ENCODE peak calls at places on chromosomes 7 and 10, in five cellular contexts. I, D, L, F and R are unnamed samples.

GRCh38 chr7:123242467-123243097 is 42.8 kb upstream of the SLC13A1 start:
- DNase-seq in D (no peak), I (no peak), F (no peak), L (no peak), R (no peak)

GRCh38 chr7:157801109-157801508 is 464.3 kb downstream of the DNAJB6 start:
- DNase-seq in I (no peak), L (no peak), D (no peak), F (no peak), R (no peak)

GRCh38 chr10:12349628-12350166 is 350 bp downstream of the CAMK1D start:
- DNase-seq in L (no peak), F (no peak), I (no peak), D (peak; percentile 34), R (no peak)

GRCh38 chr7:111388912-111389311 is 173.4 kb downstream of the IMMP2L start:
- DNase-seq in F (no peak), L (no peak), I (no peak), D (no peak), R (no peak)

GRCh38 chr10:21926949-21927348 is 76.6 kb downstream of the DNAJC1 start:
- DNase-seq in D (no peak), L (no peak), F (no peak), I (peak; percentile 29), R (no peak)

GRCh38 chr7:5557920-5558401 is 134.3 kb upstream of the TNRC18 start:
- DNase-seq in D (peak; percentile 61), F (peak; percentile 78), I (no peak), L (peak; percentile 93), R (peak; percentile 57)

GRCh38 chr10:86139066-86139657 is 227.4 kb downstream of the GRID1 start:
- DNase-seq in L (no peak), F (no peak), D (no peak), I (peak; percentile 17), R (no peak)

GRCh38 chr7:133571066-133571465 is 318.2 kb downstream of the EXOC4 start:
- DNase-seq in D (no peak), L (no peak), F (no peak), I (no peak), R (no peak)

GRCh38 chr7:113015038-113015645 is 71.5 kb downstream of the GPR85 start:
- DNase-seq in I (peak; percentile 5), F (no peak), D (no peak), L (no peak), R (no peak)

GRCh38 chr7:110502893-110503465 is 587.9 kb upstream of the LRRN3 start:
- DNase-seq in I (no peak), F (no peak), D (no peak), L (no peak), R (no peak)

GRCh38 chr10:20744851-20745250 is 152.3 kb downstream of the NEBL start:
- DNase-seq in F (no peak), I (no peak), L (no peak), D (no peak), R (no peak)

GRCh38 chr7:26639695-26640094 is 224.7 kb downstream of the SKAP2 start:
- DNase-seq in D (no peak), F (no peak), I (no peak), L (peak; percentile 7), R (no peak)

GRCh38 chr7:129949292-129950133 is 3.2 kb downstream of the UBE2H start:
- DNase-seq in L (peak; percentile 75), D (no peak), I (no peak), F (peak; percentile 44), R (peak; percentile 16)

GRCh38 chr10:69572159-69573055 is 815 bp downstream of the NEUROG3 start:
- DNase-seq in F (no peak), I (no peak), D (no peak), L (peak; percentile 79), R (no peak)

GRCh38 chr10:133274751-133275682 is 1.7 kb downstream of the ADAM8 start:
- DNase-seq in I (no peak), D (no peak), L (no peak), F (no peak), R (no peak)

GRCh38 chr10:130816116-130816901 is 495.2 kb downstream of the TCERG1L start:
- DNase-seq in D (no peak), I (no peak), F (no peak), L (peak; percentile 61), R (no peak)

GRCh38 chr10:8873310-8873709 is 818.8 kb downstream of the GATA3 start:
- DNase-seq in L (no peak), D (no peak), F (no peak), I (no peak), R (no peak)

GRCh38 chr10:125156739-125157472 is 3.5 kb downstream of the CTBP2 start:
- DNase-seq in I (no peak), F (no peak), D (no peak), L (no peak), R (no peak)

GRCh38 chr7:132509667-132510066 is 66.6 kb downstream of the PLXNA4 start:
- DNase-seq in F (no peak), D (no peak), L (no peak), I (no peak), R (no peak)

GRCh38 chr10:23523251-23523650 is 84.4 kb downstream of the OTUD1 start:
- DNase-seq in I (no peak), L (no peak), D (no peak), F (no peak), R (no peak)

GRCh38 chr7:69076566-69076965 is 521.7 kb upstream of the AUTS2 start:
- DNase-seq in D (no peak), I (no peak), F (no peak), L (no peak), R (no peak)

GRCh38 chr7:130865408-130866236 is 131.6 kb upstream of the KLF14 start:
- DNase-seq in F (no peak), L (no peak), I (no peak), D (no peak), R (no peak)

GRCh38 chr10:114856544-114857287 is 35.1 kb downstream of the FHIP2A start:
- DNase-seq in D (no peak), F (no peak), I (no peak), L (no peak), R (no peak)

GRCh38 chr10:3808689-3809199 is 23.7 kb upstream of the KLF6 start:
- DNase-seq in D (no peak), I (no peak), F (no peak), L (no peak), R (no peak)

GRCh38 chr10:3813986-3814831 is 29.2 kb upstream of the KLF6 start:
- DNase-seq in D (no peak), F (no peak), I (no peak), L (no peak), R (no peak)

GRCh38 chr10:3812141-3812540 is 27.1 kb upstream of the KLF6 start:
- DNase-seq in I (no peak), L (no peak), D (no peak), F (no peak), R (no peak)

GRCh38 chr10:3813267-3813666 is 28.3 kb upstream of the KLF6 start:
- DNase-seq in L (no peak), F (no peak), I (no peak), D (no peak), R (no peak)

GRCh38 chr10:3811331-3811870 is 26.4 kb upstream of the KLF6 start:
- DNase-seq in F (no peak), I (no peak), L (no peak), D (no peak), R (peak; percentile 55)
- TF ChIP-seq POLR2A in F (no peak), I (no peak), L (no peak), D (no peak), R (no peak)

GRCh38 chr10:47062801-47063200 is 151.6 kb downstream of the PTPN20 start:
- DNase-seq in D (no peak), F (no peak), I (no peak), L (peak; percentile 46), R (no peak)
- TF ChIP-seq CTCF in D (no peak), F (no peak), I (no peak), L (no peak), R (no peak)

DNA sequence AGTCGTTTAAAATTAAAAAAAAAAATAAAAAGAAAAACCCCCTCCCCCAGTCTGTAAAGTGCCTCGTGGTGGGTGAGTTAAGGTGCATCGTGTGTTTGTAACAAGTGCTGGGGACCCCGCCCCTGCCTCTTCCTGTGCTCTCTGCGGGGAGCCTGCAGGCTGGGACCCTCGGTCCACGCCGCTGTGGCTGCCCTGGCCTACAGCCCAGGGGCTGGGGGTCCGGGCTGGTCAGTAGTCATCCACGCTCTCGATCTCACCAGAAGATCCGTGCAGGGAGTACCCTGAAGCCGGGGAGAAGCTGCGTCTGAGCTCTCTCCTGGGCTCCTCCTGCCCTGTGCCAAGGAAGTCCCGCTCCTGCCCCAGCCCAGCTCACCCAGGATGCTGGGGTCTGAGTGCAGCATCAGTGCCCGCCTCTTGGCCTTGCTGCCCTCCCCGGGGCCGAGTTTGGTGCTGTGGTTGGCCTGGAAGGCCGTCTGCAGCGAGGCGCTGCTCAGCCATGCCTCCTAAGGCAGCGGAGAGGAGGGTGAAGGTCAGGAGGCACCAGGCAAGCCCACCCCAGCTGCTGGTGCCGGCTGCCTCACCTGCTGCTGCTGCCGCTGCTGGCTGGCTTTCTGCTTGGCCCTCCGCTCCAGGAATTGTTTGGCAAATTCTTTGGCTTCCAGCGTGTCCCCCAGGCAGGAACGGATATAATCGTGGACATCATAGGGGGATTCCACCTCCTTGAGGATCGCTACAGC is 8.1 kb downstream of the GNB2 start:
- DNase-seq in L (peak; percentile 82), I (no peak), D (peak; percentile 31), F (no peak), R (no peak)
- TF ChIP-seq POLR2A in L (no peak), I (no peak), D (no peak), F (no peak), R (no peak)

DNA sequence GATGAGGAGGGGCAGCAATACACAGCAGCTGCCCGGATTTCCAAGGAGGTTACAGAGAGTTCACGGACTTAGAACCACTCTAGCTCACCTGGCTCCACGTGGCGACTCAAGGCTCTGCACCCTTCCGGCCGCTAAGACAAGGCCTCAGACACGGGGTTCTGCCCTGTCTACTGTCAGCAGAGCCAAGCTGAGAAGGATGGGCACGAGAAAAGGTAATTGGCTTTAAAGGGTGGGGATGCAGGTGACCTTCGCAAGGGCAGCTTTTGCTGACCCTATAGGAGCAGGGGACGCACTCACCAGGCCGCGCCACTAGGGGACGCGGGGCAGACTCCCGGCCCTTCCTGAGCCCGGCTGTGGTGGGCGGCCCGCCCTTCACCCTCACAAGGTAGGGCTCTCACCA is 152.4 kb downstream of the KIF20B start:
- DNase-seq in L (no peak), I (no peak), D (no peak), F (no peak), R (no peak)
- TF ChIP-seq CTCF in L (no peak), I (no peak), D (no peak), F (no peak), R (no peak)